ENCODE peak calls at places on chromosomes 6 and 20, in eight cellular contexts. One of them, this sample, is unnamed.

GRCh38 chr20:41177636-41178035 is 40.3 kb downstream of the PLCG1 start:
- DNase-seq in posterior vena cava: peak; percentile 86
- DNase-seq in AML-193: no peak
- DNase-seq in GM20000: no peak
- DNase-seq in stomach: peak; percentile 22
- DNase-seq in NCI-H510A treated with DMSO at 0.1 percent for 48 hours: no peak
- DNase-seq in kidney tubule cell: peak; percentile 86
- DNase-seq in NCI-H1105 treated with DMSO at 0.1 percent for 48 hours: no peak
- DNase-seq in this sample: no peak

GRCh38 chr6:137122612-137123011 is 50.8 kb downstream of the IL22RA2 start:
- DNase-seq in NCI-H510A treated with DMSO at 0.1 percent for 48 hours: no peak
- DNase-seq in stomach: no peak
- DNase-seq in posterior vena cava: no peak
- DNase-seq in NCI-H1105 treated with DMSO at 0.1 percent for 48 hours: no peak
- DNase-seq in kidney tubule cell: no peak
- DNase-seq in GM20000: peak; percentile 14
- DNase-seq in AML-193: no peak
- DNase-seq in this sample: no peak

GRCh38 chr6:31585531-31585930 is 546 bp upstream of the LST1 start:
- DNase-seq in NCI-H1105 treated with DMSO at 0.1 percent for 48 hours: no peak
- DNase-seq in GM20000: peak; percentile 40
- DNase-seq in posterior vena cava: no peak
- DNase-seq in AML-193: peak; percentile 64
- DNase-seq in stomach: no peak
- DNase-seq in NCI-H510A treated with DMSO at 0.1 percent for 48 hours: no peak
- DNase-seq in kidney tubule cell: peak; percentile 43
- DNase-seq in this sample: no peak

GRCh38 chr6:3119040-3119723 is 671 bp downstream of the BPHL start:
- DNase-seq in kidney tubule cell: peak; percentile 42
- DNase-seq in stomach: no peak
- DNase-seq in NCI-H510A treated with DMSO at 0.1 percent for 48 hours: peak; percentile 8
- DNase-seq in AML-193: no peak
- DNase-seq in GM20000: no peak
- DNase-seq in NCI-H1105 treated with DMSO at 0.1 percent for 48 hours: no peak
- DNase-seq in posterior vena cava: no peak
- DNase-seq in this sample: no peak

GRCh38 chr6:37585523-37585905 is 85.8 kb upstream of the CCDC167 start:
- DNase-seq in NCI-H1105 treated with DMSO at 0.1 percent for 48 hours: no peak
- DNase-seq in GM20000: no peak
- DNase-seq in posterior vena cava: no peak
- DNase-seq in stomach: no peak
- DNase-seq in NCI-H510A treated with DMSO at 0.1 percent for 48 hours: no peak
- DNase-seq in AML-193: no peak
- DNase-seq in kidney tubule cell: no peak
- DNase-seq in this sample: no peak

GRCh38 chr6:143843689-143844405 is 709 bp downstream of the LTV1 start:
- DNase-seq in NCI-H1105 treated with DMSO at 0.1 percent for 48 hours: no peak
- DNase-seq in posterior vena cava: no peak
- DNase-seq in GM20000: no peak
- DNase-seq in AML-193: peak; percentile 52
- DNase-seq in stomach: no peak
- DNase-seq in kidney tubule cell: peak; percentile 11
- DNase-seq in NCI-H510A treated with DMSO at 0.1 percent for 48 hours: no peak
- DNase-seq in this sample: no peak

GRCh38 chr6:14117158-14118090 is at the start of gene CD83:
- DNase-seq in NCI-H1105 treated with DMSO at 0.1 percent for 48 hours: peak; percentile 61
- DNase-seq in NCI-H510A treated with DMSO at 0.1 percent for 48 hours: peak; percentile 32
- DNase-seq in GM20000: peak; percentile 96
- DNase-seq in posterior vena cava: peak; percentile 89
- DNase-seq in AML-193: peak; percentile 84
- DNase-seq in stomach: peak; percentile 84
- DNase-seq in kidney tubule cell: peak; percentile 84
- DNase-seq in this sample: no peak

GRCh38 chr20:3751664-3752385 is 15.7 kb downstream of the ADISSP start:
- DNase-seq in posterior vena cava: peak; percentile 87
- DNase-seq in stomach: peak; percentile 72
- DNase-seq in NCI-H1105 treated with DMSO at 0.1 percent for 48 hours: peak; percentile 87
- DNase-seq in NCI-H510A treated with DMSO at 0.1 percent for 48 hours: peak; percentile 92
- DNase-seq in AML-193: no peak
- DNase-seq in kidney tubule cell: peak; percentile 27
- DNase-seq in GM20000: peak; percentile 82
- DNase-seq in this sample: no peak

GRCh38 chr6:121809211-121809610 is 373.8 kb downstream of the GJA1 start:
- DNase-seq in NCI-H510A treated with DMSO at 0.1 percent for 48 hours: no peak
- DNase-seq in AML-193: no peak
- DNase-seq in kidney tubule cell: no peak
- DNase-seq in NCI-H1105 treated with DMSO at 0.1 percent for 48 hours: no peak
- DNase-seq in stomach: no peak
- DNase-seq in GM20000: no peak
- DNase-seq in posterior vena cava: no peak
- DNase-seq in this sample: no peak

GRCh38 chr20:43515628-43516027 is 8.1 kb downstream of the L3MBTL1 start:
- DNase-seq in GM20000: no peak
- DNase-seq in kidney tubule cell: no peak
- DNase-seq in posterior vena cava: no peak
- DNase-seq in stomach: no peak
- DNase-seq in NCI-H1105 treated with DMSO at 0.1 percent for 48 hours: no peak
- DNase-seq in NCI-H510A treated with DMSO at 0.1 percent for 48 hours: no peak
- DNase-seq in AML-193: no peak
- DNase-seq in this sample: no peak

GRCh38 chr20:2124632-2125131 is 23.1 kb downstream of the STK35 start:
- DNase-seq in NCI-H1105 treated with DMSO at 0.1 percent for 48 hours: no peak
- DNase-seq in posterior vena cava: no peak
- DNase-seq in NCI-H510A treated with DMSO at 0.1 percent for 48 hours: no peak
- DNase-seq in AML-193: no peak
- DNase-seq in kidney tubule cell: no peak
- DNase-seq in GM20000: no peak
- DNase-seq in stomach: no peak
- DNase-seq in this sample: no peak

GRCh38 chr6:143176090-143177021 is 115.7 kb downstream of the AIG1 start:
- DNase-seq in posterior vena cava: no peak
- DNase-seq in NCI-H1105 treated with DMSO at 0.1 percent for 48 hours: no peak
- DNase-seq in NCI-H510A treated with DMSO at 0.1 percent for 48 hours: no peak
- DNase-seq in stomach: no peak
- DNase-seq in GM20000: no peak
- DNase-seq in kidney tubule cell: peak; percentile 20
- DNase-seq in AML-193: no peak
- DNase-seq in this sample: peak; percentile 95

GRCh38 chr6:71043902-71044301 is 87.0 kb upstream of the B3GAT2 start:
- DNase-seq in GM20000: no peak
- DNase-seq in AML-193: peak; percentile 8
- DNase-seq in NCI-H510A treated with DMSO at 0.1 percent for 48 hours: no peak
- DNase-seq in stomach: no peak
- DNase-seq in NCI-H1105 treated with DMSO at 0.1 percent for 48 hours: no peak
- DNase-seq in posterior vena cava: no peak
- DNase-seq in kidney tubule cell: peak; percentile 11
- DNase-seq in this sample: no peak

GRCh38 chr6:34143884-34144580 is 1.9 kb downstream of the GRM4 start:
- DNase-seq in posterior vena cava: peak; percentile 82
- DNase-seq in AML-193: no peak
- DNase-seq in NCI-H510A treated with DMSO at 0.1 percent for 48 hours: peak; percentile 85
- DNase-seq in NCI-H1105 treated with DMSO at 0.1 percent for 48 hours: peak; percentile 61
- DNase-seq in stomach: no peak
- DNase-seq in kidney tubule cell: no peak
- DNase-seq in GM20000: peak; percentile 61
- DNase-seq in this sample: peak; percentile 90

GRCh38 chr6:25602680-25602982 is 49.4 kb upstream of the SCGN start:
- DNase-seq in AML-193: no peak
- DNase-seq in GM20000: no peak
- DNase-seq in kidney tubule cell: no peak
- DNase-seq in posterior vena cava: no peak
- DNase-seq in NCI-H510A treated with DMSO at 0.1 percent for 48 hours: no peak
- DNase-seq in stomach: no peak
- DNase-seq in NCI-H1105 treated with DMSO at 0.1 percent for 48 hours: no peak
- DNase-seq in this sample: no peak

GRCh38 chr6:91566467-91566866 is 979.6 kb upstream of the MAP3K7 start:
- DNase-seq in NCI-H510A treated with DMSO at 0.1 percent for 48 hours: no peak
- DNase-seq in GM20000: no peak
- DNase-seq in NCI-H1105 treated with DMSO at 0.1 percent for 48 hours: no peak
- DNase-seq in kidney tubule cell: no peak
- DNase-seq in stomach: no peak
- DNase-seq in AML-193: no peak
- DNase-seq in posterior vena cava: no peak
- DNase-seq in this sample: no peak

GRCh38 chr6:11538049-11538798 is 675 bp downstream of the TMEM170B start:
- DNase-seq in stomach: peak; percentile 30
- DNase-seq in posterior vena cava: peak; percentile 87
- DNase-seq in kidney tubule cell: peak; percentile 3
- DNase-seq in NCI-H1105 treated with DMSO at 0.1 percent for 48 hours: peak; percentile 62
- DNase-seq in AML-193: peak; percentile 59
- DNase-seq in NCI-H510A treated with DMSO at 0.1 percent for 48 hours: peak; percentile 1
- DNase-seq in GM20000: peak; percentile 68
- DNase-seq in this sample: no peak

GRCh38 chr20:62597416-62598115 is 44.7 kb upstream of the SLCO4A1 start:
- DNase-seq in posterior vena cava: no peak
- DNase-seq in kidney tubule cell: no peak
- DNase-seq in AML-193: no peak
- DNase-seq in stomach: no peak
- DNase-seq in NCI-H510A treated with DMSO at 0.1 percent for 48 hours: no peak
- DNase-seq in NCI-H1105 treated with DMSO at 0.1 percent for 48 hours: no peak
- DNase-seq in GM20000: no peak
- DNase-seq in this sample: no peak

GRCh38 chr6:52537001-52537753 is 39.7 kb downstream of the TRAM2 start:
- DNase-seq in posterior vena cava: no peak
- DNase-seq in NCI-H1105 treated with DMSO at 0.1 percent for 48 hours: no peak
- DNase-seq in kidney tubule cell: no peak
- DNase-seq in GM20000: peak; percentile 42
- DNase-seq in stomach: no peak
- DNase-seq in NCI-H510A treated with DMSO at 0.1 percent for 48 hours: no peak
- DNase-seq in AML-193: no peak
- DNase-seq in this sample: no peak

GRCh38 chr6:45044086-45044485 is 284.0 kb upstream of the RUNX2 start:
- DNase-seq in GM20000: no peak
- DNase-seq in AML-193: no peak
- DNase-seq in stomach: no peak
- DNase-seq in NCI-H510A treated with DMSO at 0.1 percent for 48 hours: no peak
- DNase-seq in kidney tubule cell: peak; percentile 24
- DNase-seq in NCI-H1105 treated with DMSO at 0.1 percent for 48 hours: no peak
- DNase-seq in posterior vena cava: no peak
- DNase-seq in this sample: no peak

GRCh38 chr6:169224185-169224695 is 29.4 kb downstream of the THBS2 start:
- DNase-seq in kidney tubule cell: no peak
- DNase-seq in stomach: peak; percentile 19
- DNase-seq in NCI-H510A treated with DMSO at 0.1 percent for 48 hours: no peak
- DNase-seq in AML-193: no peak
- DNase-seq in NCI-H1105 treated with DMSO at 0.1 percent for 48 hours: no peak
- DNase-seq in posterior vena cava: peak; percentile 84
- DNase-seq in GM20000: no peak
- DNase-seq in this sample: no peak

GRCh38 chr20:59812286-59813125 is 120.9 kb downstream of the SYCP2 start:
- DNase-seq in AML-193: no peak
- DNase-seq in GM20000: no peak
- DNase-seq in stomach: peak; percentile 23
- DNase-seq in NCI-H510A treated with DMSO at 0.1 percent for 48 hours: no peak
- DNase-seq in posterior vena cava: no peak
- DNase-seq in kidney tubule cell: no peak
- DNase-seq in NCI-H1105 treated with DMSO at 0.1 percent for 48 hours: no peak
- DNase-seq in this sample: no peak

GRCh38 chr20:17614176-17614811 is 44.4 kb downstream of the DSTN start:
- DNase-seq in kidney tubule cell: peak; percentile 35
- DNase-seq in posterior vena cava: peak; percentile 92
- DNase-seq in stomach: peak; percentile 83
- DNase-seq in NCI-H1105 treated with DMSO at 0.1 percent for 48 hours: no peak
- DNase-seq in NCI-H510A treated with DMSO at 0.1 percent for 48 hours: peak; percentile 88
- DNase-seq in AML-193: no peak
- DNase-seq in GM20000: peak; percentile 7
- DNase-seq in this sample: peak; percentile 95

This sample was measured in chondrocyte.